ENCODE peak calls at places on chromosomes 11 and 22, in six cellular contexts. Y, R, M, I, B and N are unnamed samples.

GRCh38 chr22:50015451-50016307 is 3.1 kb upstream of the IL17REL start:
- DNase-seq in Y (no peak), R (no peak), M (no peak), I (no peak), B (no peak), N (no peak)

GRCh38 chr11:44760917-44761545 is 34.3 kb downstream of the TSPAN18 start:
- DNase-seq in Y (peak), R (peak), M (peak), I (peak), B (no peak), N (no peak)

GRCh38 chr11:99015634-99016454 is 4.9 kb upstream of the CNTN5 start:
- DNase-seq in Y (peak), R (peak), M (no peak), I (no peak), B (no peak), N (no peak)

GRCh38 chr11:71977090-71977489 is 21.6 kb upstream of the IL18BP start:
- DNase-seq in Y (no peak), R (no peak), M (no peak), I (no peak), B (no peak), N (no peak)

GRCh38 chr11:115324569-115325432 is 179.4 kb downstream of the CADM1 start:
- DNase-seq in Y (peak), R (peak), M (no peak), I (peak), B (no peak), N (no peak)

GRCh38 chr22:47552541-47553205 is 790.2 kb downstream of the TBC1D22A start:
- DNase-seq in Y (no peak), R (no peak), M (no peak), I (no peak), B (no peak), N (peak)

GRCh38 chr11:78698612-78699011 is 123.9 kb upstream of the NARS2 start:
- DNase-seq in Y (peak), R (no peak), M (peak), I (no peak), B (no peak), N (no peak)

GRCh38 chr22:48892571-48893287 is 934.9 kb downstream of the BRD1 start:
- DNase-seq in Y (no peak), R (no peak), M (no peak), I (no peak), B (no peak), N (peak)

GRCh38 chr11:132466983-132467382 is 1065.3 kb downstream of the OPCML start:
- DNase-seq in Y (no peak), R (no peak), M (no peak), I (no peak), B (no peak), N (no peak)

GRCh38 chr11:132463941-132464340 is 1068.4 kb downstream of the OPCML start:
- DNase-seq in Y (no peak), R (no peak), M (no peak), I (no peak), B (no peak), N (no peak)

DNA sequence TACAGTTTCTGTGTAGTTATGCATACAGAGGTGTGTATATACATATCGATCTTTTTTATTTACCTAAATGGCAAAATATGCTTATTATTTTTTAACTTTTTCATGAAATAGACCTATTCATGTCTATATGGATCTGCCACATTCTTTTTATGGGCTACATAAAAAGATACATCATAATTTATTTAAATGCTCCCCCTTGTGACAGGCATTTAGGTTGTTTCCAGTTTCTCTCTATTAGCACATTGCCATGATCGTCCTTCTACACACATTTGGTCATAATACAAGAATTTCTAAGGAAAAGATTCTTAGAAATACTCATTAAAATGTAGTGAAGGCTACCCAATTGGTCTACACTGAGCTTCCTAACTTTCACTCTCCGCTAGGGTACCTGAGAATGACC is 1067.4 kb downstream of the OPCML start:
- DNase-seq in Y (no peak), R (no peak), M (no peak), I (no peak), B (no peak), N (no peak)
- TF ChIP-seq CTCF in Y (no peak), R (no peak), M (no peak), I (no peak), B (no peak), N (peak)

GRCh38 chr11:77303328-77303727 is 1.8 kb upstream of the GDPD4 start:
- DNase-seq in Y (no peak), R (no peak), M (no peak), I (no peak), B (no peak), N (no peak)
- TF ChIP-seq CTCF in Y (no peak), R (no peak), M (no peak), I (no peak), B (no peak), N (no peak)

GRCh38 chr22:37696657-37697539 is at the start of gene TRIOBP:
- DNase-seq in Y (peak), R (peak), M (peak), I (peak), B (peak), N (peak)
- TF ChIP-seq CTCF in Y (peak), R (peak), M (peak), I (peak), B (peak), N (peak)

DNA sequence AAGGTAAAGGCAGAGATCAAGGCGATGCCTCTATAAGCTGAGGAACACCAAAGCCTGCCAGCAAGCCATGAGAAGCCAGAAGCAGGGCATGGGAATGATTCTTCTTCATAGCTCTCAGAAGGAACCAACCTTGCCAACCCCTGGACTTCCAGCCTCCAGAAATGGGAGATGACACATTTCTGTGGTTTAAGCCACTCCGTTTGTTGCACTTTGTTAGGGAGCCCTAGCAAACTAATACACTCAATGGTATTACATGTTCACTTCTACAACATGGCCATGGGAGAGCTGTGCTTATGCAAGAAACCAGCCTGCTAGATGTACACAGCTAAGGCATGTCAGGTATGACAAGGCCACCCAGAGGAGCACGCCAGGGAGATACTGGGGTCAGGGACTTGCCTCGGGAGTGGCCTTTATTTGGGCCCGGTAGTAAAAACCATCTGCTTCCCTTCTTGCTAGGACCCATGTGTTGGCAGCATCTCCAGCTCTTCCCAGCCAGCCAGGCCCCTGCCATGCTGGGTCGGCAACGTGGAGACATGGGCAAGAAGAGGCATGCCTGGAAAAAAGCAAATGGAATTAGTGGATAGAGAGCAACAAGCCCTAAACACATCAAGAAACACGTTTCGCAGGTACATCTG is 3.6 kb downstream of the C11orf16 start:
- DNase-seq in Y (no peak), R (no peak), M (no peak), I (no peak), B (no peak), N (peak)
- TF ChIP-seq CTCF in Y (no peak), R (no peak), M (no peak), I (no peak), B (no peak), N (no peak)

GRCh38 chr11:19259487-19260345 is 19.0 kb upstream of the E2F8 start:
- DNase-seq in Y (peak), R (peak), M (no peak), I (peak), B (peak), N (no peak)
- TF ChIP-seq CTCF in Y (peak), R (peak), M (peak), I (peak), B (peak), N (peak)

GRCh38 chr11:104256525-104256924 is 92.6 kb upstream of the PDGFD start:
- DNase-seq in Y (peak), R (no peak), M (no peak), I (no peak), B (no peak), N (no peak)
- TF ChIP-seq CTCF in Y (no peak), R (no peak), M (no peak), I (no peak), B (no peak), N (peak)